ENCODE peak calls at places on chromosomes 7 and 10, in nine cellular contexts. One of them, this sample, is unnamed.

GRCh38 chr10:48931188-48931587 is 8.5 kb downstream of the LRRC18 start:
- DNase-seq in NB4: peak
- DNase-seq in ovary: no peak
- DNase-seq in HCT116: no peak
- DNase-seq in right lobe of liver: no peak
- DNase-seq in transverse colon: no peak
- DNase-seq in heart left ventricle: no peak
- DNase-seq in thyroid gland: no peak
- DNase-seq in body of pancreas: no peak
- DNase-seq in this sample: no peak

GRCh38 chr10:73853196-73853595 is 21.2 kb downstream of the CAMK2G start:
- DNase-seq in HCT116: no peak
- DNase-seq in right lobe of liver: no peak
- DNase-seq in heart left ventricle: no peak
- DNase-seq in transverse colon: no peak
- DNase-seq in ovary: no peak
- DNase-seq in NB4: no peak
- DNase-seq in thyroid gland: no peak
- DNase-seq in body of pancreas: no peak
- DNase-seq in this sample: no peak

GRCh38 chr7:101185258-101185839 is 5.3 kb upstream of the NAT16 start:
- DNase-seq in right lobe of liver: no peak
- DNase-seq in heart left ventricle: no peak
- DNase-seq in NB4: no peak
- DNase-seq in thyroid gland: no peak
- DNase-seq in ovary: no peak
- DNase-seq in transverse colon: peak
- DNase-seq in body of pancreas: no peak
- DNase-seq in HCT116: no peak
- DNase-seq in this sample: no peak

GRCh38 chr7:129951076-129952011 is 1.4 kb downstream of the UBE2H start:
- DNase-seq in right lobe of liver: peak
- DNase-seq in heart left ventricle: no peak
- DNase-seq in body of pancreas: peak
- DNase-seq in ovary: peak
- DNase-seq in thyroid gland: peak
- DNase-seq in HCT116: no peak
- DNase-seq in transverse colon: peak
- DNase-seq in NB4: peak
- DNase-seq in this sample: no peak

GRCh38 chr10:75956624-75957023 is 525.2 kb downstream of the LRMDA start:
- DNase-seq in HCT116: peak
- DNase-seq in heart left ventricle: no peak
- DNase-seq in body of pancreas: no peak
- DNase-seq in thyroid gland: no peak
- DNase-seq in NB4: peak
- DNase-seq in transverse colon: no peak
- DNase-seq in ovary: no peak
- DNase-seq in right lobe of liver: no peak
- DNase-seq in this sample: no peak

GRCh38 chr7:106592282-106593027 is 68.5 kb downstream of the CCDC71L start:
- DNase-seq in thyroid gland: no peak
- DNase-seq in HCT116: no peak
- DNase-seq in NB4: no peak
- DNase-seq in right lobe of liver: no peak
- DNase-seq in body of pancreas: peak
- DNase-seq in heart left ventricle: no peak
- DNase-seq in transverse colon: no peak
- DNase-seq in ovary: no peak
- DNase-seq in this sample: no peak

GRCh38 chr10:69089638-69090599 is 2.0 kb downstream of the SRGN start:
- DNase-seq in transverse colon: peak
- DNase-seq in right lobe of liver: no peak
- DNase-seq in NB4: peak
- DNase-seq in heart left ventricle: no peak
- DNase-seq in thyroid gland: peak
- DNase-seq in ovary: no peak
- DNase-seq in HCT116: no peak
- DNase-seq in body of pancreas: peak
- DNase-seq in this sample: no peak

GRCh38 chr10:88781206-88781605 is 21.3 kb upstream of the LIPM start:
- DNase-seq in thyroid gland: no peak
- DNase-seq in NB4: no peak
- DNase-seq in right lobe of liver: no peak
- DNase-seq in body of pancreas: no peak
- DNase-seq in HCT116: no peak
- DNase-seq in transverse colon: no peak
- DNase-seq in ovary: no peak
- DNase-seq in heart left ventricle: no peak
- DNase-seq in this sample: no peak

GRCh38 chr10:114773197-114773532 is 48.4 kb upstream of the FHIP2A start:
- DNase-seq in HCT116: no peak
- DNase-seq in thyroid gland: no peak
- DNase-seq in heart left ventricle: no peak
- DNase-seq in NB4: no peak
- DNase-seq in body of pancreas: no peak
- DNase-seq in ovary: no peak
- DNase-seq in right lobe of liver: no peak
- DNase-seq in transverse colon: no peak
- DNase-seq in this sample: no peak

GRCh38 chr7:55164527-55164926 is 145.7 kb downstream of the EGFR start:
- DNase-seq in HCT116: no peak
- DNase-seq in right lobe of liver: no peak
- DNase-seq in body of pancreas: no peak
- DNase-seq in ovary: no peak
- DNase-seq in heart left ventricle: no peak
- DNase-seq in NB4: no peak
- DNase-seq in thyroid gland: peak
- DNase-seq in transverse colon: no peak
- DNase-seq in this sample: no peak

GRCh38 chr10:28925154-28925663 is 247.9 kb downstream of the BAMBI start:
- DNase-seq in right lobe of liver: no peak
- DNase-seq in thyroid gland: no peak
- DNase-seq in HCT116: no peak
- DNase-seq in body of pancreas: no peak
- DNase-seq in transverse colon: no peak
- DNase-seq in heart left ventricle: no peak
- DNase-seq in NB4: no peak
- DNase-seq in ovary: no peak
- DNase-seq in this sample: no peak

GRCh38 chr7:128264477-128264876 is 23.4 kb downstream of the LEP start:
- DNase-seq in HCT116: no peak
- DNase-seq in transverse colon: peak
- DNase-seq in NB4: no peak
- DNase-seq in thyroid gland: no peak
- DNase-seq in heart left ventricle: no peak
- DNase-seq in body of pancreas: peak
- DNase-seq in right lobe of liver: no peak
- DNase-seq in ovary: no peak
- DNase-seq in this sample: no peak

GRCh38 chr7:135463905-135464304 is 46.0 kb downstream of the CNOT4 start:
- DNase-seq in HCT116: no peak
- DNase-seq in thyroid gland: no peak
- DNase-seq in right lobe of liver: no peak
- DNase-seq in body of pancreas: no peak
- DNase-seq in transverse colon: no peak
- DNase-seq in ovary: no peak
- DNase-seq in NB4: peak
- DNase-seq in heart left ventricle: no peak
- DNase-seq in this sample: no peak

GRCh38 chr7:102439963-102440795 is 6.8 kb downstream of the ORAI2 start:
- DNase-seq in HCT116: peak
- DNase-seq in thyroid gland: peak
- DNase-seq in ovary: no peak
- DNase-seq in NB4: no peak
- DNase-seq in transverse colon: no peak
- DNase-seq in body of pancreas: peak
- DNase-seq in heart left ventricle: peak
- DNase-seq in right lobe of liver: no peak
- DNase-seq in this sample: no peak

GRCh38 chr10:30373596-30374327 is 24.7 kb upstream of the MTPAP start:
- DNase-seq in heart left ventricle: no peak
- DNase-seq in ovary: no peak
- DNase-seq in NB4: no peak
- DNase-seq in transverse colon: no peak
- DNase-seq in right lobe of liver: no peak
- DNase-seq in body of pancreas: no peak
- DNase-seq in HCT116: no peak
- DNase-seq in thyroid gland: no peak
- DNase-seq in this sample: no peak

GRCh38 chr10:48705407-48705938 is 20.8 kb downstream of the WDFY4 start:
- DNase-seq in heart left ventricle: no peak
- DNase-seq in transverse colon: no peak
- DNase-seq in body of pancreas: no peak
- DNase-seq in HCT116: no peak
- DNase-seq in thyroid gland: no peak
- DNase-seq in NB4: no peak
- DNase-seq in right lobe of liver: no peak
- DNase-seq in ovary: no peak
- DNase-seq in this sample: no peak

GRCh38 chr7:35630573-35630972 is 64.4 kb downstream of the HERPUD2 start:
- DNase-seq in body of pancreas: no peak
- DNase-seq in NB4: no peak
- DNase-seq in thyroid gland: no peak
- DNase-seq in ovary: no peak
- DNase-seq in transverse colon: no peak
- DNase-seq in heart left ventricle: no peak
- DNase-seq in right lobe of liver: no peak
- DNase-seq in HCT116: no peak
- DNase-seq in this sample: no peak

GRCh38 chr10:89702121-89702480 is 711 bp downstream of the KIF20B start:
- DNase-seq in body of pancreas: no peak
- DNase-seq in thyroid gland: no peak
- DNase-seq in HCT116: no peak
- DNase-seq in ovary: no peak
- DNase-seq in right lobe of liver: no peak
- DNase-seq in NB4: peak
- DNase-seq in transverse colon: no peak
- DNase-seq in heart left ventricle: no peak
- DNase-seq in this sample: no peak

GRCh38 chr7:30920021-30920583 is 8.4 kb downstream of the AQP1 start:
- DNase-seq in right lobe of liver: peak
- DNase-seq in transverse colon: peak
- DNase-seq in body of pancreas: no peak
- DNase-seq in thyroid gland: peak
- DNase-seq in NB4: no peak
- DNase-seq in heart left ventricle: peak
- DNase-seq in HCT116: no peak
- DNase-seq in ovary: peak
- DNase-seq in this sample: no peak

GRCh38 chr10:86377797-86378146 is 11.2 kb upstream of the GRID1 start:
- DNase-seq in thyroid gland: no peak
- DNase-seq in ovary: no peak
- DNase-seq in heart left ventricle: no peak
- DNase-seq in right lobe of liver: peak
- DNase-seq in transverse colon: no peak
- DNase-seq in body of pancreas: no peak
- DNase-seq in HCT116: no peak
- DNase-seq in NB4: no peak
- DNase-seq in this sample: no peak

GRCh38 chr7:157932498-157933218 is 595.9 kb downstream of the DNAJB6 start:
- DNase-seq in heart left ventricle: no peak
- DNase-seq in HCT116: peak
- DNase-seq in right lobe of liver: no peak
- DNase-seq in transverse colon: no peak
- DNase-seq in ovary: no peak
- DNase-seq in NB4: peak
- DNase-seq in body of pancreas: no peak
- DNase-seq in thyroid gland: no peak
- DNase-seq in this sample: no peak

GRCh38 chr7:81503321-81503720 is 266.5 kb downstream of the HGF start:
- DNase-seq in body of pancreas: no peak
- DNase-seq in ovary: no peak
- DNase-seq in HCT116: no peak
- DNase-seq in NB4: no peak
- DNase-seq in heart left ventricle: no peak
- DNase-seq in right lobe of liver: no peak
- DNase-seq in transverse colon: no peak
- DNase-seq in thyroid gland: no peak
- DNase-seq in this sample: no peak

GRCh38 chr10:28020080-28020860 is 21.4 kb upstream of the ODAD2 start:
- DNase-seq in NB4: peak
- DNase-seq in ovary: no peak
- DNase-seq in transverse colon: no peak
- DNase-seq in thyroid gland: no peak
- DNase-seq in body of pancreas: no peak
- DNase-seq in right lobe of liver: no peak
- DNase-seq in heart left ventricle: no peak
- DNase-seq in HCT116: no peak
- DNase-seq in this sample: no peak

GRCh38 chr10:125158528-125159485 is 1.6 kb downstream of the CTBP2 start:
- DNase-seq in transverse colon: peak
- DNase-seq in thyroid gland: peak
- DNase-seq in body of pancreas: peak
- DNase-seq in HCT116: no peak
- DNase-seq in heart left ventricle: peak
- DNase-seq in NB4: peak
- DNase-seq in right lobe of liver: peak
- DNase-seq in ovary: peak
- DNase-seq in this sample: no peak
- TF ChIP-seq POLR2A in transverse colon: peak
- TF ChIP-seq POLR2A in thyroid gland: peak
- TF ChIP-seq POLR2A in body of pancreas: peak
- TF ChIP-seq POLR2A in HCT116: peak
- TF ChIP-seq POLR2A in heart left ventricle: peak
- TF ChIP-seq POLR2A in NB4: no peak
- TF ChIP-seq POLR2A in right lobe of liver: peak
- TF ChIP-seq POLR2A in ovary: peak
- TF ChIP-seq POLR2A in this sample: peak

GRCh38 chr7:4883352-4884144 is at the start of gene RADIL:
- DNase-seq in ovary: peak
- DNase-seq in transverse colon: peak
- DNase-seq in heart left ventricle: peak
- DNase-seq in thyroid gland: peak
- DNase-seq in HCT116: peak
- DNase-seq in NB4: peak
- DNase-seq in body of pancreas: peak
- DNase-seq in right lobe of liver: peak
- DNase-seq in this sample: peak
- TF ChIP-seq CTCF in ovary: peak
- TF ChIP-seq CTCF in transverse colon: no peak
- TF ChIP-seq CTCF in heart left ventricle: peak
- TF ChIP-seq CTCF in thyroid gland: peak
- TF ChIP-seq CTCF in HCT116: peak
- TF ChIP-seq CTCF in NB4: peak
- TF ChIP-seq CTCF in body of pancreas: peak
- TF ChIP-seq CTCF in right lobe of liver: no peak
- TF ChIP-seq CTCF in this sample: peak

GRCh38 chr10:96129387-96130325 is at the start of gene ZNF518A:
- DNase-seq in HCT116: peak
- DNase-seq in thyroid gland: peak
- DNase-seq in heart left ventricle: peak
- DNase-seq in NB4: peak
- DNase-seq in transverse colon: peak
- DNase-seq in ovary: peak
- DNase-seq in body of pancreas: peak
- DNase-seq in right lobe of liver: peak
- DNase-seq in this sample: peak
- TF ChIP-seq POLR2A in HCT116: peak
- TF ChIP-seq POLR2A in thyroid gland: peak
- TF ChIP-seq POLR2A in heart left ventricle: no peak
- TF ChIP-seq POLR2A in NB4: peak
- TF ChIP-seq POLR2A in transverse colon: peak
- TF ChIP-seq POLR2A in ovary: peak
- TF ChIP-seq POLR2A in body of pancreas: peak
- TF ChIP-seq POLR2A in right lobe of liver: peak
- TF ChIP-seq POLR2A in this sample: peak

GRCh38 chr7:44921607-44922350 is 36.4 kb upstream of the PURB start:
- DNase-seq in right lobe of liver: peak
- DNase-seq in body of pancreas: peak
- DNase-seq in transverse colon: peak
- DNase-seq in NB4: peak
- DNase-seq in ovary: peak
- DNase-seq in HCT116: peak
- DNase-seq in thyroid gland: peak
- DNase-seq in heart left ventricle: peak
- DNase-seq in this sample: peak
- TF ChIP-seq CTCF in right lobe of liver: peak
- TF ChIP-seq CTCF in body of pancreas: peak
- TF ChIP-seq CTCF in transverse colon: peak
- TF ChIP-seq CTCF in NB4: peak
- TF ChIP-seq CTCF in ovary: no peak
- TF ChIP-seq CTCF in HCT116: peak
- TF ChIP-seq CTCF in thyroid gland: peak
- TF ChIP-seq CTCF in heart left ventricle: peak
- TF ChIP-seq CTCF in this sample: peak

This sample was measured in esophagus squamous epithelium.